ENCODE peak calls at places on chromosomes 4 and X, in eight cellular contexts. O is CD4-positive, alpha-beta T cell; Q is NCI-H748 treated with DMSO at 0.1 percent for 48 hours; U is activated T-helper 1 cell treated with anti-CD3 and anti-CD28 coated beads, Interleukin-12 subunit alpha, Interleukin-12 subunit beta, Interleukin-2, Interleukin-4 antibody, amounts not matched to agents 30 ng/mL and 10 ng/mL and 1 ng/mL, durations not matched to agents 14 hours and 24 hours and 36 hours; T is PC-9; M is heart left ventricle; P is NCI-H1092 treated with DMSO at 0.1 percent for 48 hours; X is GM04504. R is an unnamed sample.
A peak's percentile ranks its signal among the peaks of the same experiment; 100 is the strongest.

GRCh38 chr4:123248260-123248659 is 148.3 kb upstream of the SPRY1 start:
- DNase-seq in O (no peak), Q (no peak), U (no peak), T (no peak), M (no peak), P (no peak), X (peak; percentile 58), R (no peak)

GRCh38 chrX:117854806-117855205 is 261.8 kb downstream of the KLHL13 start:
- DNase-seq in O (no peak), Q (no peak), U (no peak), T (no peak), M (no peak), P (no peak), X (no peak), R (no peak)

GRCh38 chr4:27010334-27010940 is 149.8 kb downstream of the STIM2 start:
- DNase-seq in O (peak; percentile 44), Q (peak; percentile 23), U (no peak), T (peak; percentile 42), M (peak; percentile 60), P (peak; percentile 64), X (no peak), R (peak; percentile 65)

GRCh38 chr4:97911236-97911906 is 231.9 kb downstream of the STPG2 start:
- DNase-seq in O (no peak), Q (no peak), U (no peak), T (no peak), M (no peak), P (no peak), X (no peak), R (no peak)

GRCh38 chr4:39435875-39436563 is 22.7 kb downstream of the RPL9 start:
- DNase-seq in O (no peak), Q (no peak), U (no peak), T (no peak), M (no peak), P (no peak), X (no peak), R (no peak)

GRCh38 chrX:84748965-84749656 is 246.9 kb upstream of the HDX start:
- DNase-seq in O (no peak), Q (no peak), U (no peak), T (no peak), M (no peak), P (no peak), X (no peak), R (no peak)

GRCh38 chr4:15653864-15654391 is 1.2 kb downstream of the FBXL5 start:
- DNase-seq in O (no peak), Q (peak; percentile 22), U (no peak), T (no peak), M (no peak), P (peak; percentile 20), X (no peak), R (no peak)

GRCh38 chr4:40915318-40916217 is 165.8 kb downstream of the NSUN7 start:
- DNase-seq in O (no peak), Q (no peak), U (no peak), T (no peak), M (no peak), P (no peak), X (no peak), R (peak; percentile 17)

GRCh38 chrX:132086717-132087116 is 41.1 kb downstream of the FRMD7 start:
- DNase-seq in O (no peak), Q (no peak), U (no peak), T (peak; percentile 62), M (no peak), P (no peak), X (no peak), R (no peak)

GRCh38 chr4:184331155-184331995 is 113.7 kb upstream of the ENPP6 start:
- DNase-seq in O (no peak), Q (peak; percentile 17), U (no peak), T (peak; percentile 86), M (no peak), P (peak; percentile 44), X (no peak), R (no peak)

GRCh38 chr4:110475881-110476818 is at the start of gene ENPEP:
- DNase-seq in O (no peak), Q (no peak), U (no peak), T (no peak), M (peak; percentile 46), P (no peak), X (no peak), R (no peak)

GRCh38 chrX:108020631-108021030 is 24.2 kb upstream of the VSIG1 start:
- DNase-seq in O (no peak), Q (no peak), U (no peak), T (no peak), M (no peak), P (peak; percentile 15), X (no peak), R (no peak)

GRCh38 chrX:107135076-107135964 is 16.7 kb upstream of the RBM41 start:
- DNase-seq in O (no peak), Q (no peak), U (no peak), T (peak; percentile 82), M (no peak), P (no peak), X (peak; percentile 2), R (no peak)

GRCh38 chr4:166309286-166309685 is 436.2 kb downstream of the TLL1 start:
- DNase-seq in O (no peak), Q (no peak), U (no peak), T (no peak), M (no peak), P (no peak), X (no peak), R (no peak)

GRCh38 chr4:69833251-69833650 is 26.7 kb downstream of the SULT1E1 start:
- DNase-seq in O (no peak), Q (no peak), U (no peak), T (no peak), M (no peak), P (no peak), X (no peak), R (no peak)

GRCh38 chr4:108172231-108172779 is 3.6 kb upstream of the LEF1 start:
- DNase-seq in O (peak; percentile 17), Q (no peak), U (no peak), T (no peak), M (no peak), P (peak; percentile 70), X (no peak), R (peak; percentile 5)

GRCh38 chrX:24343719-24344118 is 16.7 kb upstream of the SUPT20HL1 start:
- DNase-seq in O (no peak), Q (no peak), U (no peak), T (no peak), M (no peak), P (no peak), X (no peak), R (no peak)

GRCh38 chrX:154720067-154720466 is 30.8 kb downstream of the GAB3 start:
- DNase-seq in O (no peak), Q (no peak), U (no peak), T (no peak), M (no peak), P (no peak), X (no peak), R (no peak)

GRCh38 chrX:119698835-119699234 is 5.9 kb upstream of the SEPTIN6 start:
- DNase-seq in O (no peak), Q (peak; percentile 64), U (no peak), T (peak; percentile 63), M (no peak), P (peak; percentile 58), X (no peak), R (no peak)

GRCh38 chr4:179817317-179817716 is 2375.1 kb upstream of the AGA start:
- DNase-seq in O (no peak), Q (no peak), U (no peak), T (no peak), M (no peak), P (no peak), X (no peak), R (no peak)

GRCh38 chr4:175953960-175954521 is 111.6 kb upstream of the WDR17 start:
- DNase-seq in O (no peak), Q (no peak), U (no peak), T (no peak), M (no peak), P (no peak), X (no peak), R (no peak)

R was measured in T-helper 2 cell.